ENCODE peak calls at places on chromosomes 1 and 21, in ten cellular contexts. S is upper lobe of left lung, F is transverse colon, W is SK-N-SH, J is GM12878, T is stomach, C is K562, M is H1, K is HepG2, Q is suprapubic skin. Z is an unnamed sample.

GRCh38 chr1:76764638-76765572 is 102.4 kb upstream of the ST6GALNAC5 start:
- DNase-seq in M (no peak), J (no peak), W (peak; percentile 70), Q (no peak), S (peak; percentile 58), T (no peak), F (no peak), C (no peak), K (no peak), Z (no peak)

GRCh38 chr1:180397190-180397589 is 105.2 kb downstream of the ACBD6 start:
- DNase-seq in S (no peak), W (no peak), F (no peak), J (no peak), M (no peak), C (no peak), T (no peak), Q (no peak), K (no peak), Z (no peak)

GRCh38 chr21:32929633-32930038 is 96.1 kb upstream of the OLIG2 start:
- DNase-seq in Q (no peak), J (peak; percentile 69), F (no peak), T (no peak), C (no peak), W (no peak), K (no peak), M (no peak), S (no peak), Z (no peak)

GRCh38 chr1:109351457-109351856 is 44.6 kb upstream of the MYBPHL start:
- DNase-seq in Q (no peak), K (no peak), T (no peak), S (no peak), M (no peak), W (no peak), J (no peak), C (no peak), F (peak; percentile 57), Z (no peak)

GRCh38 chr1:179124866-179125265 is 43.0 kb downstream of the TOR3A start:
- DNase-seq in K (no peak), S (no peak), Q (no peak), W (no peak), M (no peak), T (no peak), J (no peak), C (no peak), F (no peak), Z (no peak)

GRCh38 chr1:169024800-169025253 is 81.7 kb upstream of the ATP1B1 start:
- DNase-seq in C (no peak), J (peak; percentile 92), F (no peak), T (no peak), S (no peak), M (no peak), W (no peak), Q (no peak), K (no peak), Z (no peak)

GRCh38 chr1:53122194-53122846 is 20.1 kb downstream of the SLC1A7 start:
- DNase-seq in W (peak; percentile 45), J (no peak), C (no peak), T (no peak), K (no peak), S (no peak), F (no peak), M (no peak), Q (no peak), Z (no peak)

GRCh38 chr1:143497374-143497747 is 474.4 kb downstream of the FAM72C start:
- DNase-seq in J (no peak), M (no peak), T (peak; percentile 17), Q (no peak), C (no peak), W (peak; percentile 12), K (no peak), S (peak; percentile 68), F (no peak), Z (peak; percentile 26)

GRCh38 chr1:31834501-31834900 is 18.7 kb upstream of the SPOCD1 start:
- DNase-seq in J (no peak), C (no peak), K (peak; percentile 33), T (no peak), F (peak; percentile 19), S (no peak), Q (no peak), M (no peak), W (no peak), Z (no peak)

GRCh38 chr1:207401578-207401977 is 52.5 kb upstream of the CR2 start:
- DNase-seq in W (no peak), C (no peak), F (no peak), Q (no peak), J (no peak), S (no peak), T (no peak), K (no peak), M (no peak), Z (no peak)

GRCh38 chr1:149916927-149917310 is 725 bp downstream of the SV2A start:
- DNase-seq in S (no peak), C (no peak), J (no peak), M (no peak), K (no peak), T (no peak), W (peak; percentile 42), Q (no peak), F (no peak), Z (no peak)

GRCh38 chr1:12275370-12275769 is 45.5 kb downstream of the VPS13D start:
- DNase-seq in T (peak; percentile 30), F (peak; percentile 17), M (peak; percentile 5), W (peak; percentile 37), S (no peak), C (peak; percentile 67), K (peak; percentile 6), Q (no peak), J (no peak), Z (no peak)

GRCh38 chr1:198462365-198463025 is 78.0 kb downstream of the ATP6V1G3 start:
- DNase-seq in F (no peak), K (no peak), M (no peak), J (no peak), W (no peak), C (no peak), T (no peak), Q (no peak), S (no peak), Z (no peak)

GRCh38 chr1:7940034-7940433 is 605 bp downstream of the TNFRSF9 start:
- DNase-seq in Q (no peak), K (no peak), J (no peak), F (no peak), S (no peak), W (no peak), C (no peak), T (no peak), M (no peak), Z (no peak)

GRCh38 chr1:2493691-2494322 is 17.7 kb downstream of the PLCH2 start:
- DNase-seq in T (no peak), S (no peak), C (no peak), W (no peak), M (no peak), F (no peak), K (no peak), Q (no peak), J (no peak), Z (no peak)

GRCh38 chr1:19582318-19582717 is 61.8 kb upstream of the NBL1 start:
- DNase-seq in C (peak; percentile 72), Q (peak; percentile 80), T (peak; percentile 87), F (peak; percentile 88), J (peak; percentile 42), M (peak; percentile 75), W (peak; percentile 29), S (no peak), K (no peak), Z (no peak)

GRCh38 chr1:187038789-187039188 is 210.0 kb downstream of the PLA2G4A start:
- DNase-seq in K (no peak), T (no peak), J (no peak), C (no peak), Q (no peak), F (no peak), S (no peak), M (no peak), W (no peak), Z (no peak)

GRCh38 chr21:33937931-33938339 is 22.3 kb upstream of the ATP5PO start:
- DNase-seq in M (no peak), T (no peak), F (no peak), S (no peak), J (no peak), Q (no peak), C (no peak), W (no peak), K (no peak), Z (no peak)

GRCh38 chr1:240579511-240579910 is 32.4 kb downstream of the GREM2 start:
- DNase-seq in C (no peak), Q (no peak), S (no peak), W (no peak), M (no peak), J (no peak), K (no peak), T (no peak), F (no peak), Z (no peak)
- H3K4me3 ChIP-seq in C (no peak overlapping the region), Q (no peak overlapping the region), S (no peak overlapping the region), W (no peak overlapping the region), M (no peak overlapping the region), J (no peak overlapping the region), K (no peak overlapping the region), T (no peak overlapping the region), F (no peak overlapping the region), Z (no peak overlapping the region)

GRCh38 chr1:10753279-10753678 is 43.2 kb downstream of the CASZ1 start:
- DNase-seq in S (no peak), C (no peak), Q (no peak), M (no peak), T (no peak), K (no peak), F (no peak), J (no peak), W (peak; percentile 60), Z (no peak)
- TF ChIP-seq EP300 in S (no peak), C (no peak), Q (no peak), M (no peak), T (no peak), K (no peak), F (no peak), J (no peak), W (no peak), Z (no peak)

DNA sequence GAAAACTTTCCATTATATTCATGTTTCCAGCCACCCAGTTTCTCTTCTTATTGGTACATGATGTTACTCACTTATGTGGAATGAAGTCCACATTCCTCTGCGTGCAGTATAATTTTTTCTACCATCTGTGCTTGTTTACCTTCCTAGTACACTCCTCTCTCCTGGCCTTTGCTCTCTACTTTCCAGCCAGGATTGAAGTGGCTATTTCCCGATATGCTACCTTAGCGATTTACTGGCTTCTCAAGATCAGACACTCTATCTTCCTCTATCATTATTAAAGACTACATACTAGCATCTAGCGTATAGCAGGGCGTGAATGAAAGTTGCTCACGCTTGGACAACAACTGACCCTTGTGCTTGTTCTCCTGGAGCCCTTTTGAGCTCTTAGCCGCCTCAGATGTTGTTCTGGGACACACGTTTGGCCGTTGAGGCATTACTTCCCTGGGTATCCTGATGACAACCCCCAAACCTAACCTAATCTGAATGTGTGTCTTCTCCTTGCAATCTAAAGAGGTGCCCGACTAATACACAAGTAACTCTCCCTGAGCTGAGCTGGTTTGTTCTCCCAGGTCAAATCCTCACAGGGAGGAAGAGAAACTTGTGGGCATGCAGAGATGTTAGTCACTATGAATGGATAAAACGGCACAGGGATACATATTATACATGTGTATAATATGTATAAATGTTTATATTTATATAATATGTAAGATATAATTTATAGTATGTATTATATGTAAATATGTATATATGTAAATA is 13.4 kb upstream of the MTARC2 start:
- DNase-seq in Q (no peak), C (no peak), M (no peak), J (no peak), F (peak; percentile 26), S (no peak), T (no peak), K (peak; percentile 86), W (no peak), Z (no peak)
- TF ChIP-seq POLR2AphosphoS5 in Q (no peak), C (no peak), M (no peak), J (no peak), F (peak; percentile 61), S (peak; percentile 16), T (peak; percentile 30), K (no peak), W (no peak), Z (no peak)

GRCh38 chr1:234772345-234773147 is 162.6 kb upstream of the IRF2BP2 start:
- DNase-seq in T (peak; percentile 65), C (peak; percentile 80), F (peak; percentile 80), W (no peak), J (peak; percentile 97), Q (peak; percentile 79), M (peak; percentile 53), S (peak; percentile 71), K (peak; percentile 93), Z (peak; percentile 86)
- H3K4me3 ChIP-seq in T (no peak overlapping the region), C (no peak overlapping the region), F (no peak overlapping the region), W (no peak overlapping the region), J (peak overlapping the region; percentile 13), Q (no peak overlapping the region), M (no peak overlapping the region), S (no peak overlapping the region), K (no peak overlapping the region), Z (no peak overlapping the region)

Z was measured in sigmoid colon.